ENCODE peak calls at places on chromosome 19, in five cellular contexts. F is MG63; W is CD8-positive, alpha-beta T cell; U is mammary epithelial cell; X is heart right ventricle. N is an unnamed sample.

GRCh38 chr19:19568802-19569756 is 31.0 kb downstream of the CILP2 start:
- DNase-seq in F (peak), U (peak), X (no peak), W (no peak), N (no peak)

GRCh38 chr19:30890033-30890432 is 459.2 kb downstream of the TSHZ3 start:
- DNase-seq in F (no peak), U (no peak), X (no peak), W (no peak), N (no peak)

GRCh38 chr19:13846533-13847032 is 30.4 kb upstream of the NANOS3 start:
- DNase-seq in F (peak), W (peak), X (peak), U (peak), N (peak)

GRCh38 chr19:31127132-31127967 is 221.9 kb downstream of the TSHZ3 start:
- DNase-seq in F (peak), U (peak), W (no peak), X (no peak), N (no peak)

GRCh38 chr19:703651-704446 is 4.9 kb upstream of the PALM start:
- DNase-seq in F (peak), X (peak), W (peak), U (peak), N (peak)

GRCh38 chr19:18202759-18203407 is 959 bp downstream of the RAB3A start:
- DNase-seq in X (peak), U (peak), F (no peak), W (peak), N (no peak)

GRCh38 chr19:571127-571974 is 1.0 kb upstream of the BSG start:
- DNase-seq in X (no peak), U (no peak), F (no peak), W (peak), N (peak)

GRCh38 chr19:10514211-10515145 is 2.8 kb downstream of the S1PR5 start:
- DNase-seq in X (no peak), U (no peak), W (peak), F (no peak), N (no peak)

GRCh38 chr19:46984077-46985010 is 35.3 kb upstream of the NPAS1 start:
- DNase-seq in X (peak), U (no peak), W (no peak), F (no peak), N (no peak)

GRCh38 chr19:14425696-14426138 is 6.6 kb upstream of the DDX39A start:
- DNase-seq in X (no peak), U (peak), W (no peak), F (no peak), N (no peak)

GRCh38 chr19:33394006-33394722 is 20.7 kb downstream of the CEBPG start:
- DNase-seq in W (no peak), F (peak), U (peak), X (peak), N (no peak)

GRCh38 chr19:12668937-12669271 is 2.3 kb downstream of the WDR83 start:
- DNase-seq in F (peak), W (no peak), U (peak), X (peak), N (peak)

GRCh38 chr19:46856062-46857022 is 4.5 kb upstream of the ARHGAP35 start:
- DNase-seq in U (peak), F (peak), W (peak), X (peak), N (peak)

GRCh38 chr19:811007-811434 is 10.7 kb downstream of the PLPPR3 start:
- DNase-seq in F (no peak), X (no peak), W (no peak), U (no peak), N (no peak)

GRCh38 chr19:11480927-11481776 is at the start of gene ELAVL3:
- DNase-seq in W (no peak), F (no peak), U (no peak), X (no peak), N (no peak)

GRCh38 chr19:6480843-6481415 is 658 bp downstream of the DENND1C start:
- DNase-seq in F (no peak), X (no peak), U (no peak), W (no peak), N (no peak)
- H3K4me3 ChIP-seq in F (no peak), X (peak), U (no peak), W (peak), N (peak)

GRCh38 chr19:29364224-29364726 is 151.3 kb upstream of the UQCRFS1 start:
- DNase-seq in F (no peak), W (peak), X (no peak), U (no peak), N (no peak)
- H3K4me3 ChIP-seq in F (no peak), W (no peak), X (no peak), U (no peak), N (no peak)

DNA sequence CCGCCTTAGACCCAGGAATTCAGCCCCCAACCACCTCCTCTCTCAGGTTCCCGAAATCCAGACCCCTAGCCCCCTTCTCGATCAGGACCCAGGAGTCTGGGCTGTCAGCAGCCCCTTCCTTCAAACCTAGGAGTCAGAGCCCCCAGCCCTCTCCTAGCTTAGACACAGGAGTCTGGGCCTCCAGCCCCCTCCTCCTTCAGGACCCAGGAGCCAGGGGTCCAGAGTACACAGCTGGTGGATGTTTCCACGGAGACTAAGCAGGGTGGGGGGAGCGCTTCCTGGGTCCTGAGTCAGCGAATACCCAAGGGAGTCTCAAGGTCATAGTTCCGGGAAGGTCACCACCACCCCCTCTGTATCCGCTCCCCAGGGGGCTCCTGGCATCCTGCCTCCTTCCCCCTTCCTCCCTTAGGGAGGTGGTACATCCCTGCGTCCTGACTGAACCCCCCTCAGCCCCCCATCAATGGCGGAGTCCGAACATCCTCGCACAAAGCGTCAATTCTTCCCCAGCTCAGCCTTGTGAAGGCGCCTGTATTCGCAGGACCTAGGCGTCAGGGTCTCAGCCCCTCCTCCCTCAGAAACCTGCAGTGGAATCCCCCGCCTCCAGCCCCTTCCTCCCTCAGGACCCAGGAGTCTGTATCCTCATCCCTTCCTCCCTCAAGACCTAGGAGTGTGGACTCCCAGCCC is 4.6 kb downstream of the CADM4 start:
- DNase-seq in W (no peak), U (no peak), X (no peak), F (no peak), N (no peak)
- H3K4me3 ChIP-seq in W (no peak), U (no peak), X (no peak), F (no peak), N (no peak)

GRCh38 chr19:29285878-29286277 is 72.9 kb upstream of the UQCRFS1 start:
- DNase-seq in F (no peak), U (no peak), W (no peak), X (no peak), N (no peak)
- H3K4me3 ChIP-seq in F (no peak), U (no peak), W (no peak), X (no peak), N (no peak)

DNA sequence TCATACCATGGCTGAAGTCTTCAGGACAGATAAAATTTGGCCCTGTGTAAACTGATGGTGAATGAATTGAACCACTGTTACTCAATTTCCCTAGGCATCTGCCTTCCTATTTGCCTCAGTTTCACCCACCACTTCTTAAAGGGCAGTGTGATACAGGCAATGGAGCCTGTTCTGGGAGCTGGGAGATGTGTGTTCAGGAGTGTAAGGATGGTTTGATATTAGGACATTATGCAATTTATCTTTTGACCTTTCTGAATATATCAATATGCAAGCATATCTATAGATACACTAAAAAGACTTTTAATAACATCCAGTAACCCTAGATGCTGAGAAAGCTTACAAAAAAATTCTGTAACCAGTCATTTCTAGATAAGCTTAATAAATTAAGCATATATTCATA is 14.6 kb downstream of the IZUMO2 start:
- DNase-seq in X (no peak), F (no peak), W (no peak), U (no peak), N (no peak)
- H3K4me3 ChIP-seq in X (peak), F (no peak), W (peak), U (no peak), N (peak)

GRCh38 chr19:3310711-3311110 is 55.7 kb upstream of the NFIC start:
- DNase-seq in W (no peak), X (no peak), F (no peak), U (no peak), N (no peak)

GRCh38 chr19:3310280-3310679 is 56.1 kb upstream of the NFIC start:
- DNase-seq in W (no peak), X (no peak), U (no peak), F (no peak), N (no peak)

GRCh38 chr19:3309724-3310123 is 56.7 kb upstream of the NFIC start:
- DNase-seq in X (no peak), F (no peak), U (no peak), W (no peak), N (no peak)

GRCh38 chr19:3302755-3303154 is 63.6 kb upstream of the NFIC start:
- DNase-seq in W (no peak), X (no peak), F (no peak), U (no peak), N (no peak)

DNA sequence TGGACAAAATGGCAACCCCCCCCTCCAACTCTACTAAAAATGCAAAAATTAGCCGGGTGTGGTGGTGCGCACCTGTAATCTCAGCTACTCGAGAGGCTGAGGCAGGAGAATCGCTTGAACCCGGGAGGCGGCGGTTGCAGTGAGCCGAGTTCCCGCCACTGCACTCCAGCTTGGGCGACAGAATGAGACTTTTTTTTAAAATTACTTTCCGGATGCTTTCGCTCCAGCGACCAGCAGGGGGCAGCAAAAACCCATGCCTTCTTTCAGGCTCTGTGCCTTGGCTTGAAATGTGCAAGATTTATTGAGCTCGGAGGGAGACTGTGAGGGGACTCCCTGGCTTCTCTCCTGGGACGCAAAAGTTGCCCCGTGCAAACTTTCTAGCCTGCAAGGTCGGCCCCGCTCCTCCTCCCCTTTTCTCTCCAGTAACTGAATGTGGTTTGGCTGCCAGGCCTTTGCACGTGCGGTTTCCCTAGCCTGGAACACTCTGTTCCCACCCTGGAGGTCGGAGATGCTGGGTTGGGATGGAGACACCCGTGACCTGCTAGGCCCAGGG is 61.4 kb upstream of the NFIC start:
- DNase-seq in F (peak), U (peak), X (peak), W (peak), N (peak)
- H3K4me3 ChIP-seq in F (no peak), U (no peak), X (no peak), W (no peak), N (no peak)

GRCh38 chr19:52691215-52691610 is 43.6 kb downstream of the ZNF611 start:
- DNase-seq in X (peak), F (no peak), U (no peak), W (no peak), N (no peak)
- H3K4me3 ChIP-seq in X (peak), F (peak), U (no peak), W (peak), N (peak)

GRCh38 chr19:48186015-48186414 is 15.5 kb downstream of the ZSWIM9 start:
- DNase-seq in F (no peak), W (no peak), U (no peak), X (no peak), N (no peak)
- H3K4me3 ChIP-seq in F (no peak), W (no peak), U (no peak), X (no peak), N (no peak)

GRCh38 chr19:55606471-55606787 is 982 bp downstream of the ZNF865 start:
- DNase-seq in U (no peak), X (no peak), F (no peak), W (no peak), N (no peak)

GRCh38 chr19:55605637-55606470 is at the start of gene ZNF865:
- DNase-seq in F (peak), W (peak), U (peak), X (peak), N (peak)

GRCh38 chr19:55609326-55609725 is 3.9 kb downstream of the ZNF865 start:
- DNase-seq in W (no peak), F (no peak), X (no peak), U (no peak), N (no peak)

GRCh38 chr19:55605207-55605636 is 225 bp upstream of the ZNF865 start:
- DNase-seq in W (peak), X (peak), F (peak), U (peak), N (peak)

DNA sequence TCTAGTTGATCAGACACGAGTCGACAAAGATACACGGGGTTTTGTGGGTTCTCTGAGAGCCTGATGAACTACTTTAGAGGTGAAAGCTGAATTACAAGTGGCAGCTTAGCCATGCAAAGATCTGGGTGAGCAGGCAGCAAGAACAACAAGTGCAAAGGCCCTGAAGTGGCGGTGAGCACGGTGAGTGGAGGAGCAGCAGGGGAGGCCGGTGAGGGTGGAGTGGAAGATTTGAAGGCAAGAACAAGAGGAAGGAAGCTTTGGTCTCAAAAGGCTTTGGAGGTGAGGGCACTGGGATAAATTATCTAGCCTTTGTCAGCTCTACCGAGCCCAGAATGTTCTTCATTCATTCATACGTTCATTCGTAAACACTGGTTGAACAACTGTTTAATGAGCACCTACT is 1.4 kb downstream of the ZNF865 start:
- DNase-seq in F (no peak), X (no peak), U (no peak), W (no peak), N (no peak)
- H3K4me3 ChIP-seq in F (peak), X (peak), U (peak), W (no peak), N (no peak)

GRCh38 chr19:41925208-41926003 is 2.8 kb downstream of the ERFL start:
- DNase-seq in U (no peak), F (no peak), W (no peak), X (no peak), N (no peak)

GRCh38 chr19:41927810-41928192 is 448 bp downstream of the ERFL start:
- DNase-seq in X (no peak), F (no peak), U (no peak), W (peak), N (no peak)

GRCh38 chr19:41926028-41926860 is 2.0 kb downstream of the ERFL start:
- DNase-seq in W (no peak), X (no peak), F (no peak), U (no peak), N (no peak)

GRCh38 chr19:41928221-41928683 is at the start of gene ERFL:
- DNase-seq in X (no peak), F (peak), W (no peak), U (no peak), N (no peak)

DNA sequence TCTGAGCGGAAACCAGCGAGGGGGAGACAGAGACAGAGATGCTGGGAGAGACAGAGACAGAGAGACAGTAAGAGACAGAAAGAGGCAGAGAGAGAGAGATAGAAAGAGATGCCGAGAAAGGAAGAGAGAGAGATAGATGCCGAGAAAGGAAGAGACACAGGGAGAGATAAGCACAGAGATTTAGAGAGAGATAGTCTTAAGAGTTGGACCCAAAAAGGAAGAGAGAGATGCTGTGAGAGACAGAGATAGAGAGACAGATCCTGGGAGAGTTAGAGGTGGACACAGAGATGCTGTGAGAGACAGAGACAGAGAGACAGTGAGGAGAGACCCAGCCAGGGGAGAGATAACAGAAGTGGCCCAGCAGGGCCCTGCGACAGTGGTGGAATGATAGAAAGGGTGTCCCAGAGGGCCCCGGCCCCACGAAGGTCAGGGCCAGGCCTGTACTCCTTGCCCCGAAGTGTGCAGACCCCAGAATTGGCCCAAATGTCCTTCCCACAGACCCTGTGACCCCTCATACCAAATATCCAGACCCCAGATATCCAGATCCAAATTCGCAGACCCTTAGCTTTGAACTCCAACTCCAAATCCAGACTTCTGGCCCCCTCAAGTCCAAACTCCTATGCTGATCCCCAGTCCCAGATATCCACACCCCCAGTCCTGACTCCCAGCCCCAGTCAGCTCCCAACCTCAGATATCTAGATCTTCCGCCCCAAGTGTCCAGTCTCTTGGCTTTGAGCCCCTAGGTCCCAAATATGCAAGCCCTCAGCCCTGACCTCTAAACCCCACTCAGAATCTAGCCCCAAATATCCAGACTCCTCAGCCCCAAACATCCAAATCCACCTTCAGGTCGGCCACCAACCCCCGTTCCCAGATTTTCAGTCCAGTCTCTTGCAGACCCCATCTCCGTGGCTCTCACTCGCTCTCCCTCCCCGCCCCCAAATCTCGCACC is 1.1 kb downstream of the ERFL start:
- DNase-seq in W (no peak), F (no peak), X (no peak), U (no peak), N (no peak)
- H3K4me3 ChIP-seq in W (no peak), F (no peak), X (no peak), U (no peak), N (no peak)

N was measured in effector memory CD4-positive, alpha-beta T cell.